ENCODE peak calls at places on chromosome 22, in ten cellular contexts. One of them, this sample, is unnamed.

GRCh38 chr22:23564276-23564675 is 15.8 kb downstream of the IGLL1 start:
- DNase-seq in hepatocyte: no peak
- DNase-seq in tibial artery: no peak
- DNase-seq in tibial nerve: no peak
- DNase-seq in right atrium auricular region: no peak
- DNase-seq in HCT116: no peak
- DNase-seq in WERI-Rb-1: no peak
- DNase-seq in brain microvascular endothelial cell: no peak
- DNase-seq in spleen: no peak
- DNase-seq in fibroblast of lung: no peak
- DNase-seq in this sample: no peak

GRCh38 chr22:24021304-24021703 is 10.2 kb downstream of the CABIN1 start:
- DNase-seq in hepatocyte: no peak
- DNase-seq in tibial artery: no peak
- DNase-seq in tibial nerve: no peak
- DNase-seq in right atrium auricular region: no peak
- DNase-seq in HCT116: no peak
- DNase-seq in WERI-Rb-1: no peak
- DNase-seq in brain microvascular endothelial cell: no peak
- DNase-seq in spleen: no peak
- DNase-seq in fibroblast of lung: no peak
- DNase-seq in this sample: no peak

GRCh38 chr22:40512426-40513136 is 123.9 kb downstream of the MRTFA start:
- DNase-seq in hepatocyte: peak
- DNase-seq in tibial artery: peak
- DNase-seq in tibial nerve: peak
- DNase-seq in right atrium auricular region: no peak
- DNase-seq in HCT116: no peak
- DNase-seq in WERI-Rb-1: no peak
- DNase-seq in brain microvascular endothelial cell: peak
- DNase-seq in spleen: no peak
- DNase-seq in fibroblast of lung: peak
- DNase-seq in this sample: peak

GRCh38 chr22:44823396-44823795 is 71.0 kb downstream of the ARHGAP8 start:
- DNase-seq in hepatocyte: no peak
- DNase-seq in tibial artery: no peak
- DNase-seq in tibial nerve: no peak
- DNase-seq in right atrium auricular region: no peak
- DNase-seq in HCT116: no peak
- DNase-seq in WERI-Rb-1: no peak
- DNase-seq in brain microvascular endothelial cell: no peak
- DNase-seq in spleen: peak
- DNase-seq in fibroblast of lung: no peak
- DNase-seq in this sample: no peak

GRCh38 chr22:25016311-25016710 is 63.8 kb downstream of the KIAA1671 start:
- DNase-seq in hepatocyte: no peak
- DNase-seq in tibial artery: no peak
- DNase-seq in tibial nerve: no peak
- DNase-seq in right atrium auricular region: no peak
- DNase-seq in HCT116: no peak
- DNase-seq in WERI-Rb-1: no peak
- DNase-seq in brain microvascular endothelial cell: no peak
- DNase-seq in spleen: no peak
- DNase-seq in fibroblast of lung: no peak
- DNase-seq in this sample: no peak

GRCh38 chr22:50576806-50577696 is 1.2 kb downstream of the CPT1B start:
- DNase-seq in hepatocyte: no peak
- DNase-seq in tibial artery: no peak
- DNase-seq in tibial nerve: no peak
- DNase-seq in right atrium auricular region: no peak
- DNase-seq in HCT116: no peak
- DNase-seq in WERI-Rb-1: no peak
- DNase-seq in brain microvascular endothelial cell: no peak
- DNase-seq in spleen: no peak
- DNase-seq in fibroblast of lung: no peak
- DNase-seq in this sample: no peak

GRCh38 chr22:35376728-35377472 is 4.0 kb upstream of the HMOX1 start:
- DNase-seq in hepatocyte: peak
- DNase-seq in tibial artery: peak
- DNase-seq in tibial nerve: peak
- DNase-seq in right atrium auricular region: peak
- DNase-seq in HCT116: peak
- DNase-seq in WERI-Rb-1: peak
- DNase-seq in brain microvascular endothelial cell: peak
- DNase-seq in spleen: peak
- DNase-seq in fibroblast of lung: peak
- DNase-seq in this sample: peak

GRCh38 chr22:31185056-31185455 is 25.1 kb downstream of the RNF185 start:
- DNase-seq in hepatocyte: no peak
- DNase-seq in tibial artery: no peak
- DNase-seq in tibial nerve: no peak
- DNase-seq in right atrium auricular region: no peak
- DNase-seq in HCT116: no peak
- DNase-seq in WERI-Rb-1: no peak
- DNase-seq in brain microvascular endothelial cell: no peak
- DNase-seq in spleen: no peak
- DNase-seq in fibroblast of lung: no peak
- DNase-seq in this sample: no peak

GRCh38 chr22:39818050-39818449 is 75.5 kb downstream of the ENTHD1 start:
- DNase-seq in hepatocyte: no peak
- DNase-seq in tibial artery: no peak
- DNase-seq in tibial nerve: no peak
- DNase-seq in right atrium auricular region: no peak
- DNase-seq in HCT116: no peak
- DNase-seq in WERI-Rb-1: no peak
- DNase-seq in brain microvascular endothelial cell: peak
- DNase-seq in spleen: no peak
- DNase-seq in fibroblast of lung: peak
- DNase-seq in this sample: no peak

GRCh38 chr22:28141614-28142013 is 222.6 kb upstream of the PITPNB start:
- DNase-seq in hepatocyte: no peak
- DNase-seq in tibial artery: no peak
- DNase-seq in tibial nerve: no peak
- DNase-seq in right atrium auricular region: no peak
- DNase-seq in HCT116: no peak
- DNase-seq in WERI-Rb-1: no peak
- DNase-seq in brain microvascular endothelial cell: peak
- DNase-seq in spleen: no peak
- DNase-seq in fibroblast of lung: peak
- DNase-seq in this sample: no peak

GRCh38 chr22:44153705-44154104 is 27.0 kb upstream of the PARVG start:
- DNase-seq in hepatocyte: no peak
- DNase-seq in tibial artery: no peak
- DNase-seq in tibial nerve: no peak
- DNase-seq in right atrium auricular region: no peak
- DNase-seq in HCT116: no peak
- DNase-seq in WERI-Rb-1: no peak
- DNase-seq in brain microvascular endothelial cell: no peak
- DNase-seq in spleen: no peak
- DNase-seq in fibroblast of lung: no peak
- DNase-seq in this sample: no peak

GRCh38 chr22:33787645-33788456 is 132.4 kb downstream of the LARGE1 start:
- DNase-seq in hepatocyte: no peak
- DNase-seq in tibial artery: no peak
- DNase-seq in tibial nerve: no peak
- DNase-seq in right atrium auricular region: no peak
- DNase-seq in HCT116: no peak
- DNase-seq in WERI-Rb-1: no peak
- DNase-seq in brain microvascular endothelial cell: no peak
- DNase-seq in spleen: no peak
- DNase-seq in fibroblast of lung: no peak
- DNase-seq in this sample: no peak

GRCh38 chr22:33579448-33580093 is 340.7 kb downstream of the LARGE1 start:
- DNase-seq in hepatocyte: peak
- DNase-seq in tibial artery: peak
- DNase-seq in tibial nerve: peak
- DNase-seq in right atrium auricular region: peak
- DNase-seq in HCT116: peak
- DNase-seq in WERI-Rb-1: peak
- DNase-seq in brain microvascular endothelial cell: peak
- DNase-seq in spleen: no peak
- DNase-seq in fibroblast of lung: peak
- DNase-seq in this sample: peak

GRCh38 chr22:41780714-41781507 is 19.6 kb upstream of the CCDC134 start:
- DNase-seq in hepatocyte: peak
- DNase-seq in tibial artery: peak
- DNase-seq in tibial nerve: peak
- DNase-seq in right atrium auricular region: peak
- DNase-seq in HCT116: no peak
- DNase-seq in WERI-Rb-1: peak
- DNase-seq in brain microvascular endothelial cell: peak
- DNase-seq in spleen: peak
- DNase-seq in fibroblast of lung: peak
- DNase-seq in this sample: peak
- H3K27ac ChIP-seq in hepatocyte: no peak
- H3K27ac ChIP-seq in tibial artery: no peak
- H3K27ac ChIP-seq in tibial nerve: no peak
- H3K27ac ChIP-seq in right atrium auricular region: no peak
- H3K27ac ChIP-seq in HCT116: no peak
- H3K27ac ChIP-seq in WERI-Rb-1: no peak
- H3K27ac ChIP-seq in brain microvascular endothelial cell: no peak
- H3K27ac ChIP-seq in spleen: peak
- H3K27ac ChIP-seq in fibroblast of lung: no peak
- H3K27ac ChIP-seq in this sample: no peak

DNA sequence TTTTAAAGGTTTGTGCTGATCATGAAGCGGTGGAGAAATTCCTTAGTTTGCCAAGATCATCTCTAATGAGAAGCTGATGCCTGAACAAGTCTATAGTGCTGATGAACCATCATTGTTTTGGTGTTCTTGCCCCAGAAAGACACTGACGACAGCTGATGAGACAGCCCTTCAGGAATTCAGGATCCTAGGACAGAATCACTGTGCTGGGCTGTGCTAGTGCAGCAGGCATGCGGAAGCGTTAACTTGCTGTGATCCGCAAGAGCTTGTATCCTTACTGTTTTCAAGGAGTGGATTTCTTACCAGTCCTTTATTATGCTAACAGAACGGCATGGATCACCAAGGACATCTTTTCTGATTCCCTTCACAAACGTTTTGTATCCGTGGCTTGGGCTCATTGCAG is 104.1 kb downstream of the TBC1D22A start:
- DNase-seq in hepatocyte: no peak
- DNase-seq in tibial artery: no peak
- DNase-seq in tibial nerve: no peak
- DNase-seq in right atrium auricular region: no peak
- DNase-seq in HCT116: no peak
- DNase-seq in WERI-Rb-1: no peak
- DNase-seq in brain microvascular endothelial cell: peak
- DNase-seq in spleen: no peak
- DNase-seq in fibroblast of lung: peak
- DNase-seq in this sample: no peak
- TF ChIP-seq CTCF in hepatocyte: no peak
- TF ChIP-seq CTCF in tibial artery: no peak
- TF ChIP-seq CTCF in tibial nerve: no peak
- TF ChIP-seq CTCF in right atrium auricular region: no peak
- TF ChIP-seq CTCF in HCT116: no peak
- TF ChIP-seq CTCF in WERI-Rb-1: no peak
- TF ChIP-seq CTCF in brain microvascular endothelial cell: no peak
- TF ChIP-seq CTCF in spleen: no peak
- TF ChIP-seq CTCF in fibroblast of lung: no peak
- TF ChIP-seq CTCF in this sample: no peak

GRCh38 chr22:36383110-36383581 is 4.6 kb downstream of the MYH9 start:
- DNase-seq in hepatocyte: no peak
- DNase-seq in tibial artery: no peak
- DNase-seq in tibial nerve: no peak
- DNase-seq in right atrium auricular region: no peak
- DNase-seq in HCT116: no peak
- DNase-seq in WERI-Rb-1: no peak
- DNase-seq in brain microvascular endothelial cell: peak
- DNase-seq in spleen: peak
- DNase-seq in fibroblast of lung: peak
- DNase-seq in this sample: no peak
- H3K4me3 ChIP-seq in hepatocyte: no peak
- H3K4me3 ChIP-seq in tibial artery: peak
- H3K4me3 ChIP-seq in tibial nerve: no peak
- H3K4me3 ChIP-seq in right atrium auricular region: peak
- H3K4me3 ChIP-seq in HCT116: no peak
- H3K4me3 ChIP-seq in WERI-Rb-1: no peak
- H3K4me3 ChIP-seq in brain microvascular endothelial cell: peak
- H3K4me3 ChIP-seq in spleen: peak
- H3K4me3 ChIP-seq in fibroblast of lung: no peak
- H3K4me3 ChIP-seq in this sample: no peak

GRCh38 chr22:19875531-19876313 is 21.0 kb upstream of the GNB1L start:
- DNase-seq in hepatocyte: no peak
- DNase-seq in tibial artery: peak
- DNase-seq in tibial nerve: no peak
- DNase-seq in right atrium auricular region: no peak
- DNase-seq in HCT116: no peak
- DNase-seq in WERI-Rb-1: peak
- DNase-seq in brain microvascular endothelial cell: peak
- DNase-seq in spleen: peak
- DNase-seq in fibroblast of lung: no peak
- DNase-seq in this sample: no peak
- H3K27ac ChIP-seq in hepatocyte: no peak
- H3K27ac ChIP-seq in tibial artery: no peak
- H3K27ac ChIP-seq in tibial nerve: peak
- H3K27ac ChIP-seq in right atrium auricular region: no peak
- H3K27ac ChIP-seq in HCT116: no peak
- H3K27ac ChIP-seq in WERI-Rb-1: peak
- H3K27ac ChIP-seq in brain microvascular endothelial cell: peak
- H3K27ac ChIP-seq in spleen: no peak
- H3K27ac ChIP-seq in fibroblast of lung: no peak
- H3K27ac ChIP-seq in this sample: no peak

GRCh38 chr22:42990131-42990838 is 24.7 kb downstream of the PACSIN2 start:
- DNase-seq in hepatocyte: peak
- DNase-seq in tibial artery: no peak
- DNase-seq in tibial nerve: no peak
- DNase-seq in right atrium auricular region: no peak
- DNase-seq in HCT116: no peak
- DNase-seq in WERI-Rb-1: peak
- DNase-seq in brain microvascular endothelial cell: peak
- DNase-seq in spleen: no peak
- DNase-seq in fibroblast of lung: peak
- DNase-seq in this sample: no peak
- TF ChIP-seq CTCF in hepatocyte: peak
- TF ChIP-seq CTCF in tibial artery: peak
- TF ChIP-seq CTCF in tibial nerve: no peak
- TF ChIP-seq CTCF in right atrium auricular region: peak
- TF ChIP-seq CTCF in HCT116: peak
- TF ChIP-seq CTCF in WERI-Rb-1: peak
- TF ChIP-seq CTCF in brain microvascular endothelial cell: peak
- TF ChIP-seq CTCF in spleen: no peak
- TF ChIP-seq CTCF in fibroblast of lung: peak
- TF ChIP-seq CTCF in this sample: no peak

GRCh38 chr22:37266581-37267127 is 15.7 kb upstream of the CYTH4 start:
- DNase-seq in hepatocyte: no peak
- DNase-seq in tibial artery: no peak
- DNase-seq in tibial nerve: no peak
- DNase-seq in right atrium auricular region: no peak
- DNase-seq in HCT116: no peak
- DNase-seq in WERI-Rb-1: peak
- DNase-seq in brain microvascular endothelial cell: no peak
- DNase-seq in spleen: peak
- DNase-seq in fibroblast of lung: no peak
- DNase-seq in this sample: no peak
- H3K4me3 ChIP-seq in hepatocyte: no peak
- H3K4me3 ChIP-seq in tibial artery: no peak
- H3K4me3 ChIP-seq in tibial nerve: no peak
- H3K4me3 ChIP-seq in right atrium auricular region: no peak
- H3K4me3 ChIP-seq in HCT116: no peak
- H3K4me3 ChIP-seq in WERI-Rb-1: peak
- H3K4me3 ChIP-seq in brain microvascular endothelial cell: peak
- H3K4me3 ChIP-seq in spleen: peak
- H3K4me3 ChIP-seq in fibroblast of lung: peak
- H3K4me3 ChIP-seq in this sample: peak